ENCODE peak calls at places on chromosomes 4 and X, in four cellular contexts. One of them, this sample, is unnamed.

GRCh38 chrX:153769158-153769864 is 5.3 kb downstream of the PLXNB3 start:
- DNase-seq in brain microvascular endothelial cell: no peak
- DNase-seq in mesothelial cell of epicardium: no peak
- DNase-seq in colonic mucosa: no peak
- DNase-seq in this sample: no peak

GRCh38 chr4:121957266-121957665 is 5.4 kb upstream of the TRPC3 start:
- DNase-seq in brain microvascular endothelial cell: no peak
- DNase-seq in mesothelial cell of epicardium: no peak
- DNase-seq in colonic mucosa: peak
- DNase-seq in this sample: no peak

GRCh38 chr4:139917896-139918295 is 236.1 kb downstream of the MAML3 start:
- DNase-seq in brain microvascular endothelial cell: no peak
- DNase-seq in mesothelial cell of epicardium: no peak
- DNase-seq in colonic mucosa: no peak
- DNase-seq in this sample: no peak

GRCh38 chr4:1855334-1856070 is 454 bp downstream of the LETM1 start:
- DNase-seq in brain microvascular endothelial cell: no peak
- DNase-seq in mesothelial cell of epicardium: peak
- DNase-seq in colonic mucosa: peak
- DNase-seq in this sample: no peak

GRCh38 chr4:148214529-148215166 is 227.6 kb downstream of the NR3C2 start:
- DNase-seq in brain microvascular endothelial cell: no peak
- DNase-seq in mesothelial cell of epicardium: no peak
- DNase-seq in colonic mucosa: no peak
- DNase-seq in this sample: no peak

GRCh38 chr4:29082684-29083083 is 1637.5 kb upstream of the PCDH7 start:
- DNase-seq in brain microvascular endothelial cell: no peak
- DNase-seq in mesothelial cell of epicardium: no peak
- DNase-seq in colonic mucosa: no peak
- DNase-seq in this sample: no peak

GRCh38 chr4:139783761-139784484 is 118.3 kb downstream of the MGST2 start:
- DNase-seq in brain microvascular endothelial cell: no peak
- DNase-seq in mesothelial cell of epicardium: no peak
- DNase-seq in colonic mucosa: no peak
- DNase-seq in this sample: peak

GRCh38 chr4:174193438-174194015 is 89.9 kb downstream of the FBXO8 start:
- DNase-seq in brain microvascular endothelial cell: no peak
- DNase-seq in mesothelial cell of epicardium: no peak
- DNase-seq in colonic mucosa: no peak
- DNase-seq in this sample: no peak

GRCh38 chrX:118367338-118367737 is 21.4 kb downstream of the WDR44 start:
- DNase-seq in brain microvascular endothelial cell: no peak
- DNase-seq in mesothelial cell of epicardium: no peak
- DNase-seq in colonic mucosa: no peak
- DNase-seq in this sample: no peak

GRCh38 chr4:101019941-101020401 is 327.4 kb downstream of the PPP3CA start:
- DNase-seq in brain microvascular endothelial cell: no peak
- DNase-seq in mesothelial cell of epicardium: no peak
- DNase-seq in colonic mucosa: peak
- DNase-seq in this sample: no peak

GRCh38 chr4:154349829-154350228 is 141.8 kb downstream of the DCHS2 start:
- DNase-seq in brain microvascular endothelial cell: peak
- DNase-seq in mesothelial cell of epicardium: no peak
- DNase-seq in colonic mucosa: no peak
- DNase-seq in this sample: no peak

GRCh38 chrX:3295731-3296130 is 50.7 kb downstream of the MXRA5 start:
- DNase-seq in brain microvascular endothelial cell: peak
- DNase-seq in mesothelial cell of epicardium: no peak
- DNase-seq in colonic mucosa: peak
- DNase-seq in this sample: peak

GRCh38 chr4:86924805-86925204 is 10.0 kb upstream of the AFF1 start:
- DNase-seq in brain microvascular endothelial cell: peak
- DNase-seq in mesothelial cell of epicardium: no peak
- DNase-seq in colonic mucosa: no peak
- DNase-seq in this sample: no peak

GRCh38 chr4:96598465-96598864 is 758.6 kb downstream of the PDHA2 start:
- DNase-seq in brain microvascular endothelial cell: no peak
- DNase-seq in mesothelial cell of epicardium: no peak
- DNase-seq in colonic mucosa: no peak
- DNase-seq in this sample: no peak

GRCh38 chrX:47179221-47179927 is 14.3 kb upstream of the UBA1 start:
- DNase-seq in brain microvascular endothelial cell: no peak
- DNase-seq in mesothelial cell of epicardium: no peak
- DNase-seq in colonic mucosa: no peak
- DNase-seq in this sample: no peak

GRCh38 chr4:186727977-186728519 is 4.4 kb upstream of the FAT1 start:
- DNase-seq in brain microvascular endothelial cell: no peak
- DNase-seq in mesothelial cell of epicardium: no peak
- DNase-seq in colonic mucosa: peak
- DNase-seq in this sample: no peak

GRCh38 chrX:40062525-40063193 is 35.1 kb downstream of the BCOR start:
- DNase-seq in brain microvascular endothelial cell: no peak
- DNase-seq in mesothelial cell of epicardium: no peak
- DNase-seq in colonic mucosa: no peak
- DNase-seq in this sample: no peak

GRCh38 chr4:142846105-142846728 is at the start of gene INPP4B:
- DNase-seq in brain microvascular endothelial cell: peak
- DNase-seq in mesothelial cell of epicardium: peak
- DNase-seq in colonic mucosa: peak
- DNase-seq in this sample: peak

GRCh38 chr4:166143227-166143626 is 270.2 kb downstream of the TLL1 start:
- DNase-seq in brain microvascular endothelial cell: peak
- DNase-seq in mesothelial cell of epicardium: no peak
- DNase-seq in colonic mucosa: no peak
- DNase-seq in this sample: no peak

GRCh38 chr4:169619518-169619957 is 840 bp upstream of the CLCN3 start:
- DNase-seq in brain microvascular endothelial cell: peak
- DNase-seq in mesothelial cell of epicardium: peak
- DNase-seq in colonic mucosa: peak
- DNase-seq in this sample: no peak

GRCh38 chr4:86508436-86508835 is 85.7 kb upstream of the PTPN13 start:
- DNase-seq in brain microvascular endothelial cell: peak
- DNase-seq in mesothelial cell of epicardium: no peak
- DNase-seq in colonic mucosa: no peak
- DNase-seq in this sample: no peak

GRCh38 chr4:67909910-67910905 is 26.4 kb upstream of the TMPRSS11D start:
- DNase-seq in brain microvascular endothelial cell: no peak
- DNase-seq in mesothelial cell of epicardium: no peak
- DNase-seq in colonic mucosa: no peak
- DNase-seq in this sample: no peak

GRCh38 chrX:82742351-82742750 is 765.7 kb upstream of the POU3F4 start:
- DNase-seq in brain microvascular endothelial cell: no peak
- DNase-seq in mesothelial cell of epicardium: no peak
- DNase-seq in colonic mucosa: no peak
- DNase-seq in this sample: no peak

GRCh38 chr4:176090115-176090514 is 24.5 kb downstream of the WDR17 start:
- DNase-seq in brain microvascular endothelial cell: no peak
- DNase-seq in mesothelial cell of epicardium: no peak
- DNase-seq in colonic mucosa: no peak
- DNase-seq in this sample: no peak

DNA sequence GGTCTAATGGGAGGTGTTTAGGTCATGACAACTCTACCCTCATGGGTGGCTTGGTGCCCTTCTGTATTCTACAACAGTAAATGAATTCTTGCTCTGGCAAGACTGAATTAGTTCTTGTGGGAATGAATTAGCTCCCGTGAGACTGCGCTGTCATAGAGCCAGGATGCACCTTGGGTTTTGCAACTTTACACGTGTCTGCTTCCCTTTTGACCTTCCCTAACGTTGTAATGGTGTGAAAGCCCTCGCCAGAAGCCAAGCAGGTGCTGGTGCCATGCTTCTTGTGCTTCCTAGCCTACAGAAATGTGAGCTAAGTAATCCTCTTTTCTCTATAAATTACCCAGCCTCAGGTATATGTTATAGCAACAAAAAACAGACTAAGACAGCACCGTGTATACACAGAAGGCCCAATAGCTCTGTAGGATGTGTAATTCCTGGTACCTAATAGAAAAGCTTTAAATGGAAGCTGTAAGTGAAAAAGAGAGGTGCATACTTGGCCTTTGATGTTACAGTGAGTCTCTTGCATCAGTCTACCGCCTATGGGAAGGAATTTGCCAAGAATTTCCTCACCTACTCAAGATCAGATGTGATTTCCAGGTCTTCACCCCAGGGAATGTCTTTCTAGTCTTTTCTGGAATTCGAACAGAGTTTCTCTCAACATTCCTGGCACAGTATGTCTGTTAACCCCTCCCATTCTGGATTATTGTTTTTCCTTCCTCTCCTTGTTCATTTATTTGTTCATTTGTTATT is 3.2 kb upstream of the ENPEP start:
- DNase-seq in brain microvascular endothelial cell: no peak
- DNase-seq in mesothelial cell of epicardium: no peak
- DNase-seq in colonic mucosa: no peak
- DNase-seq in this sample: no peak
- TF ChIP-seq CTCF in brain microvascular endothelial cell: no peak
- TF ChIP-seq CTCF in mesothelial cell of epicardium: no peak
- TF ChIP-seq CTCF in colonic mucosa: no peak
- TF ChIP-seq CTCF in this sample: no peak

DNA sequence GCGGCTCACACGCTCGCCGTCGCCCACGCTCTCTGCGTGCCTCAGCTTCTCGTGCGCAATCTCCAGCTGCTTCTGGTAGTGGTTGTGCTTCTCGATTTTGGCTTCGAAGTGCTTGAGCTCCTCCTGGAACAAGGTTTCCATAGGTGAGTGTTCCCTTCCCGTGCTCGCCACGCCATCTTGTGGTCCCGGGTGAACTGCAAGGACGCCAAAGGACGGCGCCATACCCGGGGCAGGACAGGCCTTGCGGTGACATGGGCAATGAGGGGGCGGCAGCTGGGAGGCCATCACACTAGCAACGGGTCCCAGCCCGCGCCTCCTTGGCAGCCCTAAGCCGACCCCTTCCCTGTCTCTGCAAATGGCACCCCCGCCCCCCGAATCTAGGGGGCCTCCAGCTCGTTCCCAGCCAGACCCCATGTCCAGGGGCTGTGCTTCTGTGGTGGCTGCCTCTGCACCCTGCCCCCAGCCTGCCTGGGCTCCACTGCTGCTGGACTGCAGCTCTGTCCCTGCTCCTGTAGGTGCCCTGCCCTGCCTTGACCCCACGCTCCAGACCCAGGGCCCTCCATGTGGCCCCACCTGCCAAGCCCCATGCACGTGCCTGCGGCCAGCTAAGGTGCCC is 17.3 kb downstream of the LRPAP1 start:
- DNase-seq in brain microvascular endothelial cell: no peak
- DNase-seq in mesothelial cell of epicardium: no peak
- DNase-seq in colonic mucosa: no peak
- DNase-seq in this sample: no peak
- TF ChIP-seq CTCF in brain microvascular endothelial cell: peak
- TF ChIP-seq CTCF in mesothelial cell of epicardium: peak
- TF ChIP-seq CTCF in colonic mucosa: no peak
- TF ChIP-seq CTCF in this sample: peak

GRCh38 chrX:125826080-125826479 is 340.0 kb downstream of the DCAF12L2 start:
- DNase-seq in brain microvascular endothelial cell: no peak
- DNase-seq in mesothelial cell of epicardium: no peak
- DNase-seq in colonic mucosa: no peak
- DNase-seq in this sample: no peak
- TF ChIP-seq CTCF in brain microvascular endothelial cell: no peak
- TF ChIP-seq CTCF in mesothelial cell of epicardium: no peak
- TF ChIP-seq CTCF in colonic mucosa: no peak
- TF ChIP-seq CTCF in this sample: peak

DNA sequence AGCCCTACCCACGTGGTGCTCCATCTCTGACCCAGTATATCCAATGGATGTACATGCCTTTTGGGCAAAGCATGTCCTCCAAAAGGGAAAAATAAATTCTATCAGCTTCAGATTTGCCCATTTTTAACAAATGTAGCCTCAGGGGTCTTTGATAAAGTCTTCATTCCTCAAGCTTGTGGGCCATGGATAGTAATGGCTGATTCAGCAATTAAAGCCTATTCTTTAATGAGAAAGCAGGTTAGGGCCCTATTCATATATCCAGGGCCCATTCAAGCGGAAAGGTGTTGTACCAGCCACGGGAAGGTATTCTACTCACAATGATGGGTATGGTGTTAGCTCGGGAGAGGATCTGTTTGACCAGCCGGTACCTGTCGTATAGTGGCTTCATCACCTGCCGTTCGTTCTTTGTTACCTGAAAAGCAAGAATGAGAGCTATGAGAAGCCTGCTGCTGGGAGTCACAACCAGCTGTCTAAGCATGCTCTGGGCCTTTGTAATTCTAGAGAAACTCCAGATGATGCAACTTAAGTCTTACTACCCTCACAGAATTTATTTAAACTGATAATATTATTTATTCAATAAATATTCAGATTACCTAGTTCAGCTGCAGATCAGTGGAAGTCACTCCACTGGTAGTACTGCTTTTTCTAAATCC is 41.2 kb upstream of the NAP1L5 start:
- DNase-seq in brain microvascular endothelial cell: no peak
- DNase-seq in mesothelial cell of epicardium: no peak
- DNase-seq in colonic mucosa: no peak
- DNase-seq in this sample: no peak
- TF ChIP-seq CTCF in brain microvascular endothelial cell: no peak
- TF ChIP-seq CTCF in mesothelial cell of epicardium: no peak
- TF ChIP-seq CTCF in colonic mucosa: no peak
- TF ChIP-seq CTCF in this sample: no peak

GRCh38 chr4:110848787-110849186 is 225.9 kb upstream of the PITX2 start:
- DNase-seq in brain microvascular endothelial cell: no peak
- DNase-seq in mesothelial cell of epicardium: no peak
- DNase-seq in colonic mucosa: no peak
- DNase-seq in this sample: no peak

GRCh38 chr4:110849461-110849860 is 226.6 kb upstream of the PITX2 start:
- DNase-seq in brain microvascular endothelial cell: no peak
- DNase-seq in mesothelial cell of epicardium: no peak
- DNase-seq in colonic mucosa: no peak
- DNase-seq in this sample: no peak

GRCh38 chr4:110852793-110853192 is 229.9 kb upstream of the PITX2 start:
- DNase-seq in brain microvascular endothelial cell: no peak
- DNase-seq in mesothelial cell of epicardium: no peak
- DNase-seq in colonic mucosa: no peak
- DNase-seq in this sample: no peak

GRCh38 chr4:110851989-110852388 is 229.1 kb upstream of the PITX2 start:
- DNase-seq in brain microvascular endothelial cell: no peak
- DNase-seq in mesothelial cell of epicardium: no peak
- DNase-seq in colonic mucosa: peak
- DNase-seq in this sample: no peak

GRCh38 chr4:110850461-110851447 is 227.9 kb upstream of the PITX2 start:
- DNase-seq in brain microvascular endothelial cell: no peak
- DNase-seq in mesothelial cell of epicardium: no peak
- DNase-seq in colonic mucosa: peak
- DNase-seq in this sample: no peak
- TF ChIP-seq CTCF in brain microvascular endothelial cell: no peak
- TF ChIP-seq CTCF in mesothelial cell of epicardium: no peak
- TF ChIP-seq CTCF in colonic mucosa: no peak
- TF ChIP-seq CTCF in this sample: no peak